ENCODE peak calls at places on chromosomes 11 and 22, in eight cellular contexts. M is mucosa of descending colon, T is lower lobe of right lung, A is fibroblast of mammary gland, Z is fibroblast of lung, X is cardiac muscle cell, O is choroid plexus epithelial cell, R is bronchial epithelial cell. V is an unnamed sample.

GRCh38 chr11:100991541-100991940 is 138.1 kb downstream of the PGR start:
- DNase-seq in M (no peak), T (no peak), A (no peak), Z (no peak), X (no peak), O (peak), R (peak), V (no peak)

GRCh38 chr22:39729141-39729934 is 158.8 kb downstream of the CACNA1I start:
- DNase-seq in M (peak), T (no peak), A (no peak), Z (no peak), X (no peak), O (no peak), R (no peak), V (no peak)

GRCh38 chr11:103581680-103582265 is 454.7 kb upstream of the DDI1 start:
- DNase-seq in M (no peak), T (no peak), A (no peak), Z (no peak), X (no peak), O (peak), R (no peak), V (peak)

GRCh38 chr22:22753526-22754267 is 109.3 kb downstream of the GGTLC2 start:
- DNase-seq in M (peak), T (no peak), A (peak), Z (peak), X (no peak), O (peak), R (peak), V (peak)

GRCh38 chr22:45891021-45891421 is 85.9 kb downstream of the WNT7B start:
- DNase-seq in M (peak), T (peak), A (no peak), Z (no peak), X (no peak), O (no peak), R (no peak), V (no peak)

GRCh38 chr11:118485273-118485672 is 42.0 kb upstream of the TTC36 start:
- DNase-seq in M (no peak), T (no peak), A (no peak), Z (no peak), X (no peak), O (peak), R (no peak), V (no peak)

GRCh38 chr11:67699521-67699920 is 25.1 kb upstream of the ALDH3B2 start:
- DNase-seq in M (no peak), T (no peak), A (peak), Z (peak), X (no peak), O (peak), R (peak), V (no peak)

GRCh38 chr11:83836883-83837654 is 550.9 kb upstream of the CCDC90B start:
- DNase-seq in M (no peak), T (no peak), A (peak), Z (peak), X (peak), O (peak), R (peak), V (peak)

GRCh38 chr11:122556605-122557004 is 98.9 kb upstream of the UBASH3B start:
- DNase-seq in M (no peak), T (no peak), A (no peak), Z (peak), X (peak), O (peak), R (no peak), V (no peak)

GRCh38 chr22:38727530-38728451 is 22.0 kb downstream of the GTPBP1 start:
- DNase-seq in M (peak), T (no peak), A (no peak), Z (no peak), X (no peak), O (no peak), R (no peak), V (no peak)

GRCh38 chr22:38724176-38724575 is 18.4 kb downstream of the GTPBP1 start:
- DNase-seq in M (peak), T (no peak), A (no peak), Z (no peak), X (no peak), O (no peak), R (no peak), V (no peak)

GRCh38 chr22:38725900-38726655 is 20.3 kb downstream of the GTPBP1 start:
- DNase-seq in M (peak), T (no peak), A (no peak), Z (no peak), X (no peak), O (no peak), R (no peak), V (no peak)

GRCh38 chr22:38727123-38727522 is 21.4 kb downstream of the GTPBP1 start:
- DNase-seq in M (peak), T (no peak), A (no peak), Z (no peak), X (no peak), O (no peak), R (no peak), V (no peak)

DNA sequence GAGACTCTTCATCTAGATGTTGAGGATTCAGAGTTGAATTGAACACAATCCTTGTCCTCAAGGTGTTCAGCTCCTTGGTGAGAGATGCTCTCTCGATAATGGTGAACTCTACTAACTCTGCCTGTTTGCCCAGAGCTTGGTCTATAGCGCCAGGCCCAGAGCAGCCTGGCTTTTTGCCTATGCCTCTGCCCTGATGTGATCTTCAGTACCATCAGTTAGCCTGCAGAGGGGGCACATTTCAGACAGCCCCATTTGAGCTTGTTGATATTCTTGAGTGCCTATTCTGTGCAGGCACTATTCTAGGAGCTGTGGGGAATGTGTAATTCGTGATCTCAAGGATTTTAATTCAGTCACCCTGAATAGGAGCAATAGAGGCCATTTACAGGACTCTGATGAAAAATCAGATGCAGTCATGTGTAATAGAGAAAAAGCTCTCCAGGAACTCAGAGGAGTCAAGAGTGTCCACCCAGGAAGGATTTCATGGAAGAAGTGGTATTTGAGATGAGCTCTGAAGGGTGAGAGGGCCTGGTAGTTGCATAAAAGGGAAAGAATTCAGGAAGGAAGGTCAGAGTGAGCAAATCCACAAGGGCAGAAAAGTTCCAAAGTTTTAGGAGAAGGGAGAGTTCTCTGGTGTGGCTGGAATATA is 19.3 kb downstream of the GTPBP1 start:
- DNase-seq in M (no peak), T (no peak), A (peak), Z (peak), X (peak), O (peak), R (peak), V (peak)
- TF ChIP-seq CTCF in M (no peak), T (peak), A (peak), Z (peak), X (peak), O (peak), R (peak), V (peak)

GRCh38 chr11:62689421-62690183 is at the start of gene LRRN4CL:
- DNase-seq in M (peak), T (no peak), A (peak), Z (peak), X (peak), O (peak), R (no peak), V (peak)

GRCh38 chr11:62694455-62695167 is 5.3 kb upstream of the LRRN4CL start:
- DNase-seq in M (peak), T (peak), A (peak), Z (peak), X (peak), O (peak), R (peak), V (peak)
- TF ChIP-seq CTCF in M (peak), T (peak), A (peak), Z (peak), X (peak), O (peak), R (peak), V (peak)

GRCh38 chr11:86745571-86745970 is 54.8 kb upstream of the PRSS23 start:
- DNase-seq in M (no peak), T (no peak), A (no peak), Z (no peak), X (no peak), O (no peak), R (peak), V (no peak)

GRCh38 chr11:86741489-86742435 is 58.6 kb upstream of the PRSS23 start:
- DNase-seq in M (no peak), T (no peak), A (peak), Z (peak), X (no peak), O (peak), R (peak), V (peak)

GRCh38 chr11:86740628-86741488 is 59.5 kb upstream of the PRSS23 start:
- DNase-seq in M (no peak), T (no peak), A (peak), Z (peak), X (peak), O (peak), R (peak), V (peak)

GRCh38 chr11:86742436-86742805 is 57.9 kb upstream of the PRSS23 start:
- DNase-seq in M (no peak), T (no peak), A (no peak), Z (no peak), X (no peak), O (no peak), R (no peak), V (peak)

DNA sequence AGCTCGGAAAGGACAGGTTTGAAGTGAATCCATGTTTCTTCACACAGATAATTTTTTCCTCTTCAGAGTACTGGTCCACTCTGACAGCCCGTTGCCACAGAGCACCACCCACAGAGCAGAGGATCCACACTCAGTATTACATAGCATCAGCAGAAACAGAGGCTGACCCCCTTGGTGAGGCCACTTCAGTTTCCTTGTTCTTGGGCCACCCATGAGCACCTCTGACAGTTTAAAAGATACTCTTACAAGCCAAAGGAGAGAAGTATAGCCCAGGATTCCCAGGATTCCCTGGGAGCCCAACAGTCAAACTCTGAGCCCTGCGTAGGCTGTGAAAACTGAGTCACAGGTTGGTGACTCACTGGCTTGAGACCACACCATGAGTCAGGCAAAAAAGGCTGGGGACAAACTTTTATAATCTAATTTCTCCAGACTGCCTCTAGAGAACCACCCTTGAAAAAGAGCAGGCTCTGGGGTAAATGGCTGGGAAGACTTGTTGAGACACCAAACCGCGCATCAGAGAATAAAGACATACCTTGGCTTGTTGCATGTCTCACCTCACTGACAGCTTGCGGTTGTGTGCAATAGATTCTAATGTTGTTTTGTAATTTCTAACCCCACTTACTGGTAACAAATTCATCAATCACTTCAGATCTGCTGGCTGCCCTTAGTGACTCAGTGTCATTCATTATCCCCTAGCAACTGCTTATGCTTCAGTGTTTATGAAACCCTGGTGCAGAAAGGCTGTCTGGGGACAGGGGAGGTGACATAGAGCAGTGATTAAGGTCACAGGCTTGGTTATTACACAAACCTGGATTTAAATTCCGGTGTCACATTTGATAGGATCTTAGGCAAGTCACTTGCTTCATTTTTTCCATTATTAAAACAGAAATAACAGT is 56.9 kb upstream of the PRSS23 start:
- DNase-seq in M (no peak), T (no peak), A (peak), Z (peak), X (peak), O (peak), R (peak), V (peak)
- TF ChIP-seq CTCF in M (no peak), T (no peak), A (peak), Z (no peak), X (no peak), O (no peak), R (no peak), V (no peak)

DNA sequence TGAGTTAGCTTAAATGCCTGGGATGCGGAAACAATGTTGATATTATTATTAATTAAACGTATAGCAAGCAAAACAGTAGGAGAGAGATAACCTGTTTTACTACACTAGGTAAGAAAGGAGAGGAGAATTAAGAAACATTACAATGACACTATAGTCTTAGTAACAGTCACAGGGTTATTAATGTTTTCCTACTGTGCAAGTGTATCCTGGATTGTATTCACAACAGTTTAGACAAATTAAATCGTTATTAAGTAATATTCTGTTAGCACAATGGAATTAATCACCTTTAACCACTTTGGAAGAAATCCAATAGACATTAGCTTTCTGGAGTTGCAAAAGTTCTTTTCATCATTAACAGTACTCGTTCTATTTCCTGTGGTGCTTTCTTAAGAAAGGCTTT is 3.4 kb downstream of the FAM181B start:
- DNase-seq in M (no peak), T (no peak), A (no peak), Z (no peak), X (no peak), O (no peak), R (peak), V (no peak)
- TF ChIP-seq CTCF in M (no peak), T (no peak), A (no peak), Z (no peak), X (no peak), O (no peak), R (no peak), V (no peak)

GRCh38 chr11:76013526-76013925 is 192.8 kb downstream of the WNT11 start:
- DNase-seq in M (no peak), T (no peak), A (no peak), Z (no peak), X (no peak), O (no peak), R (no peak), V (no peak)
- TF ChIP-seq CTCF in M (no peak), T (no peak), A (no peak), Z (no peak), X (no peak), O (no peak), R (no peak), V (no peak)

DNA sequence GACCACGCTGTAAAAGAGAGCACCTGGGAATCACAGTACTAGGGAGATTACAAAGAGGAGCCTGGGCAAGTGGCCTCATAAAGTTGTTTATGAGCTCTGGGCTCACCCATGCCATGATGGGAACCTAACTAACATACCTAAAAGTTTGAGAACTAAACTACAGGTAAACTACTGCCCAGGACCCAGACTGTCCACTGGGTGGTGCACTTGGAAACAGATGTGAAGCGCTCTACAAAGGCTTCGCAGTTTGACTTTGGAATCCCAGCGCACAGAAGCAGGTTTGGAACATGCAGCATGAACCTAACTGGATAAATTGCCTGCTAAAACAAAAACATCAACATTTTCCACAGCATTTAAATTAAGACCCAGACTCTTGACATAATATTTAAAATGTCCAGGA is 418.6 kb downstream of the FAM181B start:
- DNase-seq in M (no peak), T (no peak), A (peak), Z (no peak), X (peak), O (no peak), R (peak), V (no peak)
- TF ChIP-seq CTCF in M (no peak), T (peak), A (peak), Z (no peak), X (no peak), O (peak), R (peak), V (peak)

GRCh38 chr22:30985561-30986208 is 16.6 kb downstream of the TUG1 start:
- DNase-seq in M (no peak), T (no peak), A (no peak), Z (no peak), X (no peak), O (no peak), R (no peak), V (no peak)
- TF ChIP-seq CTCF in M (no peak), T (no peak), A (no peak), Z (no peak), X (no peak), O (no peak), R (no peak), V (no peak)

DNA sequence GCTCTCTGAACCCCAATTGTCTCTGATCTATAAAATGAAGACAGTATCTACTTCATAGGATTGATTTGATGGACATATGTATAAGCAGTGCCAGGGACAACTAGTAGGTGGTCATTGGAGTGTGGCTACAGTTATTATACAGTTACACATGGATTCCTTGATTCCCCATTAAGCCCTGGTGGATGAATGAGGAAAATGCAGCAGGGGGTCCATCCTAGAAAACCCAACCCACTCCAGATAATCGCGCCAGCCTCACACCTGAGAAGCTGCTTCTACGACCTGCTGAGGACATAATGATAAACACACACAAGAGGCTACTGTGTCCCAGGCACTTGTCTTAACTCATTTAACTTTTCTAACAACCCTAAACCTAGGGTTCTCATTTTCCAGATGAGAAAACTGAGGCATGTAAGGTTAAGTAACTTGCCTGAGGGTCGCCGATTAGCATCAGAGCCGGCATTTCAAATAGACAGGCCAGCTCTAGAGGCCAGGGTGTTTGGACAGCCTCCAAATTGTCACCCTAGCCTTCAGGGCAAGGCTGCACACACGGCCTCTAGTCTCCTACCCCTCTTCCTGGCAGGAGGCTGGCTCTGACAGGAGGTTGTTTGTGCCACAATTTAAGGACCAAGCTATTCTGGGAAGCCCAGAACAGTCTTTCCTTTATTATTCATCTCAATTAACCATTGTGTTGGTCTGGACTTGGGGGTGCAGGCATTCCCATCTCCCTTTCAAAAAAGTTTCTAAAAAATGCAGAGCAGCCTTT is 3.8 kb upstream of the C11orf91 start:
- DNase-seq in M (no peak), T (no peak), A (no peak), Z (no peak), X (no peak), O (no peak), R (no peak), V (no peak)
- TF ChIP-seq CTCF in M (no peak), T (no peak), A (peak), Z (no peak), X (no peak), O (peak), R (no peak), V (no peak)